ENCODE peak calls at places on chromosomes 13 and 19, in nine cellular contexts. F, S, E, Z, N, A, K, U and Y are unnamed samples.

GRCh38 chr13:48078251-48078656 is 16.6 kb downstream of the MED4 start:
- DNase-seq in Z (no peak), N (no peak), E (no peak), F (no peak), K (no peak), A (no peak), S (no peak), U (peak), Y (no peak)

GRCh38 chr13:49308977-49309408 is 61.3 kb downstream of the CDADC1 start:
- DNase-seq in U (no peak), E (peak), K (no peak), F (no peak), N (no peak), A (peak), S (no peak), Z (no peak), Y (no peak)

GRCh38 chr13:109412232-109412935 is 374.0 kb downstream of the IRS2 start:
- DNase-seq in E (peak), Z (peak), K (no peak), N (no peak), A (no peak), U (no peak), F (peak), S (no peak), Y (peak)

GRCh38 chr13:41842029-41842428 is 118.9 kb downstream of the VWA8 start:
- DNase-seq in Z (peak), N (no peak), E (peak), A (no peak), K (no peak), F (no peak), U (no peak), S (no peak), Y (no peak)

GRCh38 chr19:54399189-54399588 is 16.1 kb upstream of the TTYH1 start:
- DNase-seq in E (no peak), F (no peak), K (no peak), S (no peak), Z (no peak), A (no peak), N (no peak), U (no peak), Y (no peak)

GRCh38 chr19:30379841-30380610 is 7.8 kb downstream of the ZNF536 start:
- DNase-seq in F (no peak), A (no peak), N (no peak), U (no peak), Z (no peak), S (no peak), K (no peak), E (no peak), Y (no peak)

GRCh38 chr13:40402931-40403412 is 263.5 kb downstream of the FOXO1 start:
- DNase-seq in A (no peak), Z (peak), U (no peak), S (no peak), F (no peak), N (no peak), K (peak), E (peak), Y (no peak)

GRCh38 chr13:91308299-91308698 is 39.2 kb upstream of the MIR17HG start:
- DNase-seq in Z (no peak), N (no peak), F (no peak), E (no peak), S (no peak), U (no peak), A (no peak), K (no peak), Y (no peak)

GRCh38 chr19:55641376-55642152 is 762 bp downstream of the ZNF580 start:
- DNase-seq in E (peak), S (no peak), Z (no peak), A (no peak), N (no peak), U (peak), K (no peak), F (no peak), Y (no peak)

GRCh38 chr19:5594521-5594950 is 26.8 kb upstream of the TINCR start:
- DNase-seq in U (no peak), N (no peak), K (no peak), Z (no peak), S (no peak), A (no peak), E (no peak), F (no peak), Y (no peak)